ENCODE peak calls at places on chromosome 15, in five cellular contexts. S, A, I, T and U are unnamed samples.

GRCh38 chr15:80636675-80637074 is 58.4 kb upstream of the ABHD17C start:
- DNase-seq in S (no peak), A (no peak), I (no peak), T (no peak), U (no peak)

GRCh38 chr15:79076661-79077060 is 13.9 kb downstream of the RASGRF1 start:
- DNase-seq in T (no peak), S (no peak), A (no peak), I (no peak), U (no peak)

GRCh38 chr15:87354661-87355410 is 901.7 kb downstream of the NTRK3 start:
- DNase-seq in I (no peak), S (peak), T (peak), A (no peak), U (no peak)

GRCh38 chr15:68352401-68353062 is 75.0 kb downstream of the FEM1B start:
- DNase-seq in A (peak), T (peak), S (peak), I (no peak), U (no peak)

GRCh38 chr15:41581110-41581509 is 22.1 kb downstream of the TYRO3 start:
- DNase-seq in T (no peak), I (no peak), A (no peak), S (no peak), U (no peak)

GRCh38 chr15:66907826-66908502 is 157.4 kb upstream of the SMAD3 start:
- DNase-seq in S (no peak), A (no peak), I (no peak), T (no peak), U (no peak)

GRCh38 chr15:94445529-94446160 is 214.3 kb downstream of the MCTP2 start:
- DNase-seq in S (no peak), T (no peak), A (no peak), I (no peak), U (no peak)

GRCh38 chr15:42919308-42919707 is 1.3 kb downstream of the TTBK2 start:
- DNase-seq in T (peak), S (no peak), I (no peak), A (no peak), U (no peak)